ENCODE peak calls at places on chromosome 5, in four cellular contexts. J, N, T and M are unnamed samples.

GRCh38 chr5:43304520-43304919 is 8.7 kb downstream of the HMGCS1 start:
- DNase-seq in J (no peak), N (no peak), T (no peak), M (no peak)

GRCh38 chr5:81506900-81507588 is 113.1 kb upstream of the ACOT12 start:
- DNase-seq in J (peak; percentile 62), N (peak; percentile 34), T (peak; percentile 87), M (no peak)

GRCh38 chr5:141373673-141374317 is at the start of gene PCDHGA6:
- DNase-seq in J (no peak), N (no peak), T (no peak), M (no peak)

GRCh38 chr5:139417214-139417613 is 13.3 kb upstream of the SPATA24 start:
- DNase-seq in J (no peak), N (no peak), T (no peak), M (no peak)

GRCh38 chr5:107654827-107655226 is 15.9 kb downstream of the EFNA5 start:
- DNase-seq in J (no peak), N (no peak), T (no peak), M (no peak)

GRCh38 chr5:123089971-123090640 is 1.1 kb downstream of the PRDM6 start:
- DNase-seq in J (peak; percentile 42), N (no peak), T (no peak), M (no peak)

GRCh38 chr5:65760504-65761275 is 38.7 kb downstream of the NLN start:
- DNase-seq in J (peak; percentile 16), N (peak; percentile 36), T (peak; percentile 37), M (no peak)

GRCh38 chr5:79546782-79547428 is 33.0 kb upstream of the HOMER1 start:
- DNase-seq in J (no peak), N (no peak), T (no peak), M (no peak)